ENCODE peak calls at places on chromosomes 11 and 22, in seven cellular contexts. K is HepG2, J is A549, B is HCT116, R is H1, L is K562, P is GM12878. Z is an unnamed sample.

GRCh38 chr22:30572840-30573593 is 1.4 kb downstream of the GAL3ST1 start:
- DNase-seq in R (no peak), P (no peak), K (peak), B (no peak), J (peak), L (no peak), Z (no peak)

GRCh38 chr11:120337896-120338840 is 2.0 kb downstream of the ARHGEF12 start:
- DNase-seq in L (no peak), P (no peak), R (no peak), B (no peak), J (no peak), K (peak), Z (no peak)

GRCh38 chr11:62725686-62726085 is 1.6 kb downstream of the HNRNPUL2 start:
- DNase-seq in J (no peak), K (peak), L (no peak), P (no peak), R (no peak), B (no peak), Z (peak)

GRCh38 chr22:20258584-20259335 is 9.4 kb downstream of the RTN4R start:
- DNase-seq in R (no peak), L (peak), P (no peak), K (no peak), B (no peak), J (no peak), Z (no peak)

GRCh38 chr11:88059326-88059725 is 115.9 kb downstream of the RAB38 start:
- DNase-seq in K (no peak), L (no peak), R (no peak), J (no peak), P (no peak), B (no peak), Z (no peak)

GRCh38 chr11:30917859-30918478 is 331.8 kb upstream of the MPPED2 start:
- DNase-seq in L (peak), K (peak), J (peak), P (no peak), B (peak), R (no peak), Z (peak)

GRCh38 chr11:131899954-131900580 is 529.7 kb downstream of the NTM start:
- DNase-seq in B (no peak), K (no peak), P (no peak), L (no peak), J (no peak), R (no peak), Z (no peak)

GRCh38 chr11:1873048-1873812 is 18.5 kb downstream of the PRR33 start:
- DNase-seq in K (no peak), P (no peak), J (peak), L (no peak), R (no peak), B (no peak), Z (no peak)

GRCh38 chr11:47524200-47524874 is 28.6 kb downstream of the CELF1 start:
- DNase-seq in P (no peak), L (peak), K (no peak), B (no peak), J (no peak), R (no peak), Z (no peak)

GRCh38 chr11:92417326-92417725 is 192.7 kb downstream of the FAT3 start:
- DNase-seq in L (no peak), K (no peak), R (no peak), B (no peak), J (peak), P (no peak), Z (no peak)

GRCh38 chr11:65279713-65280459 is 18.1 kb downstream of the POLA2 start:
- DNase-seq in L (no peak), J (peak), B (peak), R (no peak), P (peak), K (peak), Z (no peak)

GRCh38 chr11:87926250-87926970 is 248.8 kb downstream of the RAB38 start:
- DNase-seq in B (peak), J (peak), K (no peak), L (no peak), R (peak), P (no peak), Z (peak)

GRCh38 chr11:130580372-130580771 is 131.9 kb downstream of the ADAMTS15 start:
- DNase-seq in P (no peak), K (no peak), R (peak), B (peak), L (no peak), J (peak), Z (no peak)

GRCh38 chr11:126355324-126355925 is at the start of gene ST3GAL4:
- DNase-seq in J (peak), R (peak), K (peak), L (peak), P (peak), B (no peak), Z (peak)

GRCh38 chr11:118142809-118143208 is 9.8 kb downstream of the SCN4B start:
- DNase-seq in P (no peak), R (no peak), K (no peak), J (no peak), B (no peak), L (no peak), Z (peak)

GRCh38 chr22:46031066-46031465 is 54.1 kb upstream of the WNT7B start:
- DNase-seq in P (no peak), K (no peak), B (no peak), R (no peak), L (no peak), J (no peak), Z (no peak)

GRCh38 chr22:48842976-48843375 is 984.7 kb downstream of the BRD1 start:
- DNase-seq in P (no peak), J (no peak), K (no peak), R (no peak), B (no peak), L (no peak), Z (no peak)

GRCh38 chr11:22244986-22245592 is 52.2 kb downstream of the ANO5 start:
- DNase-seq in L (peak), K (peak), B (peak), R (peak), P (no peak), J (peak), Z (peak)

GRCh38 chr11:64032050-64032449 is 3.7 kb upstream of the FLRT1 start:
- DNase-seq in R (no peak), L (no peak), K (no peak), B (no peak), J (no peak), P (no peak), Z (no peak)

GRCh38 chr22:24583221-24583971 is 9.5 kb downstream of the LRRC75B start:
- DNase-seq in J (no peak), R (no peak), L (no peak), B (no peak), K (peak), P (no peak), Z (no peak)

GRCh38 chr11:123430736-123431356 is 777 bp downstream of the GRAMD1B start:
- DNase-seq in P (no peak), B (no peak), R (no peak), K (no peak), L (no peak), J (peak), Z (peak)

GRCh38 chr22:22670076-22670795 is 25.8 kb downstream of the GGTLC2 start:
- DNase-seq in P (no peak), J (no peak), K (no peak), R (no peak), L (no peak), B (no peak), Z (no peak)

GRCh38 chr11:32893091-32893946 is 708 bp downstream of the QSER1 start:
- DNase-seq in K (peak), R (no peak), L (peak), P (no peak), J (peak), B (no peak), Z (peak)

GRCh38 chr11:126348806-126349582 is 6.5 kb upstream of the ST3GAL4 start:
- DNase-seq in R (no peak), K (no peak), B (no peak), L (no peak), P (no peak), J (no peak), Z (peak)

GRCh38 chr22:17090550-17090949 is 5.8 kb downstream of the IL17RA start:
- DNase-seq in B (no peak), P (no peak), J (no peak), K (no peak), R (no peak), L (no peak), Z (no peak)

GRCh38 chr11:86484164-86484794 is 109.6 kb downstream of the CCDC81 start:
- DNase-seq in R (no peak), K (peak), J (peak), P (no peak), B (peak), L (peak), Z (no peak)

GRCh38 chr22:22144858-22145257 is 99.7 kb upstream of the VPREB1 start:
- DNase-seq in B (no peak), P (no peak), R (no peak), J (no peak), K (no peak), L (no peak), Z (no peak)

GRCh38 chr11:2794947-2795346 is 90.6 kb downstream of the CDKN1C start:
- DNase-seq in R (no peak), P (no peak), J (no peak), L (no peak), B (no peak), K (no peak), Z (no peak)

GRCh38 chr22:25655536-25655935 is 86.5 kb upstream of the MYO18B start:
- DNase-seq in K (no peak), B (no peak), P (no peak), R (no peak), L (no peak), J (no peak), Z (no peak)

GRCh38 chr22:38033522-38034277 is 23.5 kb upstream of the PICK1 start:
- DNase-seq in P (no peak), J (no peak), B (no peak), R (no peak), L (no peak), K (no peak), Z (peak)

GRCh38 chr11:17102447-17102846 is 25.0 kb upstream of the RPS13 start:
- DNase-seq in L (no peak), P (no peak), R (no peak), B (no peak), K (no peak), J (no peak), Z (no peak)

GRCh38 chr11:36016709-36017108 is 72.8 kb downstream of the LDLRAD3 start:
- DNase-seq in P (no peak), J (no peak), K (no peak), L (no peak), B (no peak), R (no peak), Z (no peak)

GRCh38 chr11:36014499-36014898 is 70.6 kb downstream of the LDLRAD3 start:
- DNase-seq in K (no peak), J (no peak), B (no peak), L (no peak), R (no peak), P (no peak), Z (no peak)

GRCh38 chr11:36016263-36016662 is 72.4 kb downstream of the LDLRAD3 start:
- DNase-seq in R (no peak), K (no peak), L (no peak), P (no peak), J (no peak), B (no peak), Z (no peak)

GRCh38 chr11:36014906-36015305 is 71.0 kb downstream of the LDLRAD3 start:
- DNase-seq in K (no peak), R (no peak), P (no peak), L (no peak), J (no peak), B (no peak), Z (no peak)

GRCh38 chr11:36015806-36016205 is 71.9 kb downstream of the LDLRAD3 start:
- DNase-seq in J (no peak), R (no peak), L (no peak), P (no peak), B (no peak), K (no peak), Z (no peak)
- TF ChIP-seq MAX in J (no peak), R (no peak), L (no peak), P (no peak), B (no peak), K (no peak), Z (no peak)

DNA sequence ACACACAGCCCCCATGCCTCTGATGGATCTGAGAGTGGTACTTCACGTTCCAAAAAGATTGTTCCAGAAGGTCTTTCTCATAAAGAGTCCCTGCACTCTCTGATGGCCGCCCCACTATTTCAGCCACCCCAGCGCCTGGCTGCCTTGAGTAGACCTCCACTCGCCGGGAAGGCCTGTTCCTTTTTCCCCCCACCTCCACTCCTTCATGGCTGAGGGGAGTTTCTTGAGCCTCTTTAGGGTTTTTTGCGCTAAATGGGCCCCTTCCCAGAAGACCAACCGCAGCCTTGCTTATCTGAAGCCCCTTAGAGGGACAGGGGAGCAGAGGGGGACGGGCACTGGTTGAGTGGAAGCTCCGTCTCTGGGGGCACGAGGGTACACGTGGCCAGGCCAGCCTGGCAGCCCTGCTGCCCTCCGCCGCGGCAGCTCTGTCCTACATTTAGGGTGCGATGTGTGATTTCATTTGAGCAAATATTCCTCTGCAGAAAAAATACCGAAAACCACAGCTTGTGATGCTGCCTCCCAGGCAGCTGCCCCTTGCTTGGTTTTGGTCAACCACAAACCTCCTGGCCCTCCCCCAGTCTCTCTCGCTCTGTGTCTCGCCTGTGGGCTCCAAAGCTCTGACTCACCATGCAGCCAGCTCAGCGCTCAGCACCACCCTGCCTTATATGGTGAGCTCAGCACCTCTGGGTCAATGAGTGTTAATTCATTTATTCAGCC is 88.7 kb downstream of the TP53I11 start:
- DNase-seq in B (peak), L (peak), P (peak), J (peak), K (peak), R (peak), Z (peak)
- TF ChIP-seq POLR2A in B (no peak), L (no peak), P (no peak), J (peak), K (no peak), R (no peak), Z (no peak)

GRCh38 chr11:108012139-108012725 is 3.5 kb downstream of the CUL5 start:
- DNase-seq in K (no peak), B (no peak), P (no peak), L (no peak), J (no peak), R (no peak), Z (no peak)
- H3K4me3 ChIP-seq in K (no peak), B (no peak), P (peak), L (peak), J (no peak), R (no peak), Z (peak)

GRCh38 chr11:103067118-103067517 is 24.8 kb downstream of the DCUN1D5 start:
- DNase-seq in R (no peak), L (no peak), B (no peak), P (no peak), J (no peak), K (no peak), Z (peak)

GRCh38 chr11:103069367-103069766 is 22.6 kb downstream of the DCUN1D5 start:
- DNase-seq in J (no peak), K (no peak), R (no peak), B (no peak), P (no peak), L (no peak), Z (no peak)

GRCh38 chr11:103070142-103070541 is 21.8 kb downstream of the DCUN1D5 start:
- DNase-seq in B (no peak), L (no peak), R (no peak), J (no peak), P (no peak), K (no peak), Z (no peak)

DNA sequence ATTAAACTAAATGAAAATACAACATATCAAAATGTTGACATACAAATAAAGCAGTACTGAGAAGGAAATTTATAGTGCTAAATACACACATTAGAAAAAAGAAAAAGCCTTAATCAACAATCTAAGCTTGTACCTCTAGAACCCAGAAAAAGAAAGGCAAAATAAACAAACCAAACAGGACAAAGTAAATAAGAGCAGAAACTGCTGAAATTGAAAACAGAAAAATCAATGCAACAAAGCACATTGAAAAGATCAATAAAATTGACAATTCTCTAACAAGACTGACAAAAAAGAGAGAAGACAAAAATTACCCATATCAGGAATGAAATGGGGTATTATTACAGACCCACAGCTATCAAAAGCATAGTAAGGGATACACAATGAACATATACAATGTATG is 21.0 kb downstream of the DCUN1D5 start:
- DNase-seq in L (no peak), P (no peak), J (no peak), K (no peak), R (no peak), B (no peak), Z (no peak)
- TF ChIP-seq MAX in L (no peak), P (no peak), J (no peak), K (no peak), R (no peak), B (no peak), Z (no peak)

DNA sequence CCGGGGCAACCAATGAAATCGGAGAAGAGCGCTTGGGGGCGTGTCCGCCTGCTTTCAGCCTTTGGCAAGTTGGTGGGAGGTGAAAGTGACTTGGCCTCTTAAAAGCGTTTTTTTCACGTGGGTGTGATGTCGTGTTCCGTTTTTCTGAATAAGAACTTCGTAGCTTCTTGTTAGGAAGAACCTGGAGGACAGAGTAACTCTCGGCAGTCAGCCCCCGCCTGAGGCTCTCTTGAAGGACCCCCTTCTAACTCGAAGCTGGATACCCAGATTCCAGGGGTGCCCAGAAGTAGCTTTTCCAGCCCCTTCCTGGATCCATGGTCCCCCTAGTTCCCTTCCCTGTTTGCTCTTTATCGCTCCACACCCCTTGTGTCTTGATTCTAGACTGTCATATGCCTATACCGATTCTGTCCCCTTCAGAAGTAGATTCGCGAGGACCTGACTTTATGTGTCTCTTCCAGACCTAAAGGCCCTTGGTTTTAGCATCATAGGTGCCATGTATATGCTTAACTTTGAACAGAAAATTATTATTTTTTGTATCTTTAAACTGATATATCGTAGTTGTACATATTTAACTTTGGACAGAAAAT is 915 bp upstream of the OSBP start:
- DNase-seq in B (no peak), P (no peak), J (no peak), R (no peak), K (peak), L (peak), Z (no peak)
- TF ChIP-seq POLR2A in B (peak), P (peak), J (peak), R (no peak), K (peak), L (peak), Z (peak)

DNA sequence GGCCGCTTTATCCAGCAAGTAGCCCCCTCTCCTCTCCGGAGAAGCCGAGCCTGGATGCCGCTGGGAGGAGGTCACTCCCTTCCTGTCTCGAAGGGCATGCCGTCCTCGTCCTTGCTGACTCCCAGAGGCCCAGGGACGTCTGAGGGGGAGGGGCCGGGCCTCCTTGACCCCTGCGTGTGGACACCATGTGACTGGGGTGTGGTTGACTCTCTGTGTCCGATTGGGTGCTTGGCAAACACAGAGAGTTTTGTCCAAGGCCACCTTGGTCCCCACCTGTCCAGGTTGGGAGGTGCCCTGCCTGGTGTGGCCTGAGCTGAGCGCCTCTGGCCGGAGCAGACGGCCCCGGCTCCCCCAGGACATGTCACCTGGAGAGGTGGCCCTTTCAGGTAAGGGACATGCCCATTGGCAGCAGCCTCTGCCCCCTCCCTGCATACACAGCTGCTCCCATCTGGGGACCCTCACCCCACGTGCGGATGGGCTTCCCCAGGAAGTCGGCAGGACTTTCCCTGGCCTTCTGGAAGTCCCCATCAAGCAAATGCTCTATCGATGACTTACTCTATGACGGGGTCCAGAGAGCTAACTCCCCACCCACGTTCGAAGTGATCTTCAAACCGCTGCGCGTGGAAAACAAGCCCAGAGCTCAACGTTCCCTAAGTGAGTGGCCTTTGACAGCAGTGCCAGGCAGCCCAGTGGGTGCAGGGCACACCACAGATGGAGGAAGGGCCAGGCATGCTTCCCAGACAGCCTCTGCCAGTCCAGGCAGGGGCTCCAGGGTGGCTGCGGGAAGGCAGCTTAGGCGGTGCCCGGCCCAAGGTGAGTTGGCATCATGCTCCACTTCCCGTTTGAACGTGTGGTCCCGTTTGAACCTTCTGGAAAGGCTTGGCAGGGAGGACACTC is at the start of gene SMIM38:
- DNase-seq in P (peak), K (no peak), R (no peak), B (no peak), J (no peak), L (peak), Z (no peak)
- H3K4me3 ChIP-seq in P (peak), K (peak), R (no peak), B (no peak), J (no peak), L (peak), Z (no peak)

DNA sequence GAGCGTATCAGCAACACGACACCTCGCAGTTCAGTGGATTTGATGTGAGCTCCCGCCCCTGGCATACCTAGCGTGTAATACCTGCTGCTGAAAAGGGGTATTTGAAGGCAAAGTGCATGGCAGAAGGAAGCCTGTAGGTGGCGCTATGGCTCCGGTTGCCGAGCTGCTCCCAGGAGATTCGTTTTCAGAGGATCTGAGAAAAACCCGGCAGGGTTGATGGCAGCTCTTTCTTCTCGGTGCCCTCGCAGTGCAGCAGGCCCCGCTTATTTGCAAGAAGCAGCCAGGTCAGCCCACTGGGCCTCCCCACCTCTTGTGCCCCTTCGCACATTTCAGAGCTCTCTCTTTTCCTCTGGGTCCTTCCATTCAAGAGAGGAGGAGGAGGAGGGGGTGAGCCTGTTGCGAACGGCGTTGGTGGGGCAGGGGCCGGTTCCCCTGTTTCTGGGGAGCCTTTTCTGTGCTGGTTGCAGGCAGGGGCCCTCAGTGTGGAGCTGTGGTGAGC is 85.2 kb upstream of the SYT13 start:
- DNase-seq in B (peak), K (peak), R (peak), P (no peak), J (peak), L (peak), Z (peak)
- TF ChIP-seq MAX in B (peak), K (no peak), R (peak), P (no peak), J (no peak), L (no peak), Z (peak)

Z was measured in NB4.